ENCODE peak calls at places on chromosomes 1 and 21, in eight cellular contexts. J is A549, O is SK-N-SH, N is IMR-90, P is HCT116, S is K562, X is HepG2, Y is GM12878. F is an unnamed sample.

GRCh38 chr1:118294817-118295486 is 109.9 kb upstream of the SPAG17 start:
- DNase-seq in N (no peak), O (no peak), S (no peak), Y (no peak), J (no peak), P (no peak), X (no peak), F (no peak)

GRCh38 chr1:8520483-8520966 is 202.6 kb downstream of the SLC45A1 start:
- DNase-seq in Y (no peak), J (no peak), S (no peak), O (no peak), N (no peak), X (peak), P (no peak), F (no peak)

GRCh38 chr1:67013573-67013972 is 40.4 kb downstream of the SLC35D1 start:
- DNase-seq in S (peak), P (no peak), J (peak), O (no peak), N (peak), X (no peak), Y (no peak), F (no peak)

GRCh38 chr1:39472826-39473225 is 18.6 kb upstream of the BMP8A start:
- DNase-seq in P (no peak), S (no peak), X (no peak), N (no peak), J (no peak), Y (no peak), O (no peak), F (no peak)

GRCh38 chr1:17046043-17046657 is 7.7 kb downstream of the SDHB start:
- DNase-seq in Y (no peak), N (peak), S (no peak), J (peak), O (peak), X (peak), P (peak), F (no peak)

GRCh38 chr1:49765034-49765433 is 258.7 kb downstream of the AGBL4 start:
- DNase-seq in N (no peak), Y (no peak), O (peak), P (no peak), S (no peak), J (no peak), X (peak), F (no peak)

GRCh38 chr1:109547412-109548320 is 749 bp upstream of the GNAI3 start:
- DNase-seq in X (no peak), Y (no peak), J (no peak), P (no peak), N (peak), S (no peak), O (no peak), F (no peak)

GRCh38 chr1:181517181-181517875 is 34.0 kb downstream of the CACNA1E start:
- DNase-seq in X (no peak), Y (no peak), N (no peak), S (no peak), J (no peak), P (no peak), O (no peak), F (no peak)

GRCh38 chr1:2091611-2092604 is 41.7 kb downstream of the PRKCZ start:
- DNase-seq in N (no peak), X (peak), Y (no peak), P (no peak), O (no peak), S (peak), J (no peak), F (peak)

GRCh38 chr1:243731301-243731891 is 118.6 kb downstream of the AKT3 start:
- DNase-seq in Y (no peak), J (no peak), S (no peak), P (no peak), X (no peak), N (peak), O (no peak), F (no peak)

GRCh38 chr1:227883641-227884301 is 64.0 kb downstream of the WNT9A start:
- DNase-seq in J (no peak), X (no peak), Y (no peak), O (no peak), P (no peak), N (no peak), S (no peak), F (no peak)

GRCh38 chr1:55490556-55490955 is 275.4 kb upstream of the USP24 start:
- DNase-seq in O (no peak), S (no peak), X (no peak), P (no peak), Y (no peak), N (peak), J (no peak), F (no peak)

GRCh38 chr1:84374991-84375838 is 23.1 kb upstream of the DNASE2B start:
- DNase-seq in X (no peak), P (no peak), Y (no peak), S (no peak), N (no peak), J (no peak), O (no peak), F (no peak)

GRCh38 chr1:192763756-192764155 is 45.1 kb upstream of the RGS2 start:
- DNase-seq in S (no peak), Y (no peak), P (no peak), J (no peak), X (no peak), O (no peak), N (peak), F (no peak)

GRCh38 chr21:33241846-33242245 is 12.1 kb downstream of the IFNAR2 start:
- DNase-seq in J (no peak), N (no peak), O (no peak), S (no peak), Y (no peak), X (no peak), P (no peak), F (no peak)

GRCh38 chr1:40036574-40036973 is 4.0 kb upstream of the CAP1 start:
- DNase-seq in X (no peak), Y (no peak), O (peak), N (peak), S (peak), P (no peak), J (no peak), F (no peak)

GRCh38 chr1:160340866-160341265 is 2.2 kb downstream of the COPA start:
- DNase-seq in Y (no peak), P (no peak), X (peak), J (no peak), O (no peak), S (no peak), N (no peak), F (no peak)

GRCh38 chr1:164477336-164477735 is 81.6 kb upstream of the PBX1 start:
- DNase-seq in J (no peak), X (no peak), S (no peak), Y (no peak), O (no peak), P (no peak), N (no peak), F (no peak)

GRCh38 chr1:83882906-83883305 is 116.0 kb downstream of the TTLL7 start:
- DNase-seq in O (no peak), P (peak), S (peak), N (peak), X (no peak), J (no peak), Y (no peak), F (no peak)

DNA sequence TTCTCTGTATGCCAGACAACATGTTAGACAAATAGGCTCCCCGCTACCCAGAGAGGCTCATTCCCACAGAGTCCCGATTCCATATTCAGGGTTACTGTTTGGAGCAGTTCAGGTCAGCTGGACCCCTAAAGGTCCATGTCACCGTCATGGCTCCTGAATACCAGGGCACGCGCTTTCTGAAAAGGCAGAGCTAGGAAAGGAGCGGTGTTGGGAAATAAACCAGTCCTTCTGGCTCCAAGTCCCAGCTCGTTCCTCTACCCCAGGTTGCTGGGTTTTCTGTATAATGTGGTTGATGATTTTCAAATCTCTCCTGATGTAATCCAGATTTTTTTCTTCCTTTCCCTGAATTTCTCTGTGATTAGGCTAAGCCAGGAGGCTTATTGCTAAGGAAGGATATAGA is 14.1 kb upstream of the PKP1 start:
- DNase-seq in P (no peak), S (no peak), O (no peak), Y (no peak), X (no peak), N (no peak), J (no peak), F (no peak)
- TF ChIP-seq RAD21 in P (no peak), S (no peak), O (no peak), Y (no peak), X (no peak), N (no peak), J (no peak), F (no peak)

GRCh38 chr1:184693011-184693410 is 61.6 kb downstream of the EDEM3 start:
- DNase-seq in Y (no peak), X (no peak), J (no peak), P (no peak), O (no peak), S (no peak), N (peak), F (no peak)

GRCh38 chr1:184696403-184696802 is 58.3 kb downstream of the EDEM3 start:
- DNase-seq in Y (no peak), J (no peak), X (no peak), P (no peak), S (no peak), O (no peak), N (no peak), F (no peak)

GRCh38 chr1:184695023-184695422 is 59.6 kb downstream of the EDEM3 start:
- DNase-seq in S (no peak), J (no peak), P (no peak), N (peak), X (no peak), Y (no peak), O (no peak), F (no peak)

GRCh38 chr1:184686540-184686939 is 68.1 kb downstream of the EDEM3 start:
- DNase-seq in Y (no peak), S (no peak), P (no peak), X (peak), N (peak), O (no peak), J (no peak), F (no peak)

GRCh38 chr1:184691719-184692324 is 62.8 kb downstream of the EDEM3 start:
- DNase-seq in O (peak), N (peak), S (no peak), J (peak), P (peak), X (peak), Y (no peak), F (no peak)
- TF ChIP-seq RAD21 in O (peak), N (peak), S (peak), J (peak), P (peak), X (no peak), Y (peak), F (peak)

GRCh38 chr1:204108312-204109141 is 35.6 kb downstream of the SOX13 start:
- DNase-seq in Y (no peak), S (no peak), P (no peak), O (no peak), X (no peak), N (no peak), J (no peak), F (peak)
- TF ChIP-seq RAD21 in Y (no peak), S (no peak), P (no peak), O (no peak), X (no peak), N (no peak), J (no peak), F (no peak)

DNA sequence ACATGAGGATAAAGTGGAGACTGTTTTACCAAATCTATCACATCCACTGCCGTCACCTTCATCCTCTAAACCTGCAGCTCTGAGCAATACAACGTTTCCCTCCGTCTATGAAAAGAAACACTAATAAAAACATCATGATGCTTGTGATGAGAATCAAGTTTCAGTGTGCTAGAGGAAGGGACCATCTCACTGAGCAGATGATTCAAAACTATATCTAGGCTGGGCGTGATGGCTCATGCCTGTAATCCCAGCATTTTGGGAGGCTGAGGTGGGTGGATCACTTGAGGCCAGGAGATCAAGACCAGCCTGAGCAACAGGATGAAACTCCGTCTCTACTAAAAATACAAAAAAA is 14.7 kb upstream of the MYOM3 start:
- DNase-seq in S (no peak), O (no peak), N (no peak), X (no peak), J (no peak), Y (no peak), P (no peak), F (no peak)
- TF ChIP-seq RAD21 in S (no peak), O (no peak), N (no peak), X (no peak), J (no peak), Y (no peak), P (no peak), F (no peak)

GRCh38 chr1:32957017-32957416 is 7.6 kb downstream of the RNF19B start:
- DNase-seq in Y (no peak), X (no peak), O (no peak), P (no peak), S (no peak), N (no peak), J (no peak), F (no peak)
- TF ChIP-seq RAD21 in Y (no peak), X (no peak), O (no peak), P (no peak), S (no peak), N (no peak), J (no peak), F (no peak)

DNA sequence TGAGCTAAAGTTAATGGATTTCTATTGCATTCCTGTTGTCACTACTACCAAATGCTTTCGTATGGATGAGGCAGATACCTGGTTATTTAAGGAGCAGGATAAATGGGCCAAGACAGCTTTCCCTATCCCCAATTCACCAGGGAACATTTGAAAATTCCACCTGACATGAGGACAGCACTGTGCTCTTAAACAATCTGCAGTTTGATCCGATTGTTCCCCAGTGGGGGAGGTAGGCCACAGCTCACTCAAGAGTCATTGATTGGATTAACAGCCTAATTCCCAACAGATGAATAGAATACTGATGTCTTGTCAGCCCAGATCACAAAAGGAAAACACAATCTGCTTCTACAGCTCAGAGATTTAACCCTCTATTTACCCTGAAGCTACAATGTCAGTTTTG is 123.9 kb downstream of the LHX4 start:
- DNase-seq in J (no peak), Y (no peak), N (no peak), P (no peak), X (no peak), O (peak), S (no peak), F (no peak)
- TF ChIP-seq RAD21 in J (no peak), Y (no peak), N (no peak), P (no peak), X (no peak), O (no peak), S (no peak), F (no peak)

F was measured in H1.